ENCODE peak calls at places on chromosomes 4 and X, in six cellular contexts. One of them, this sample, is unnamed.

GRCh38 chr4:106444557-106444956 is 76.0 kb upstream of the GIMD1 start:
- DNase-seq in thoracic aorta: no peak
- DNase-seq in OCI-LY7: no peak
- DNase-seq in right lobe of liver: no peak
- DNase-seq in aorta: no peak
- DNase-seq in heart right ventricle: no peak
- DNase-seq in this sample: no peak

GRCh38 chr4:84218002-84218401 is 281.1 kb downstream of the NKX6-1 start:
- DNase-seq in thoracic aorta: no peak
- DNase-seq in OCI-LY7: no peak
- DNase-seq in right lobe of liver: no peak
- DNase-seq in aorta: no peak
- DNase-seq in heart right ventricle: no peak
- DNase-seq in this sample: no peak

GRCh38 chr4:89299153-89299789 is 8.3 kb downstream of the GPRIN3 start:
- DNase-seq in thoracic aorta: no peak
- DNase-seq in OCI-LY7: peak; percentile 62
- DNase-seq in right lobe of liver: no peak
- DNase-seq in aorta: no peak
- DNase-seq in heart right ventricle: no peak
- DNase-seq in this sample: no peak

GRCh38 chr4:7370038-7370437 is 64.7 kb downstream of the PSAPL1 start:
- DNase-seq in thoracic aorta: no peak
- DNase-seq in OCI-LY7: no peak
- DNase-seq in right lobe of liver: no peak
- DNase-seq in aorta: no peak
- DNase-seq in heart right ventricle: no peak
- DNase-seq in this sample: no peak

GRCh38 chrX:28058906-28059305 is 77.7 kb upstream of the DCAF8L1 start:
- DNase-seq in thoracic aorta: no peak
- DNase-seq in OCI-LY7: no peak
- DNase-seq in right lobe of liver: no peak
- DNase-seq in aorta: no peak
- DNase-seq in heart right ventricle: no peak
- DNase-seq in this sample: no peak

GRCh38 chr4:37073226-37073840 is 171.2 kb upstream of the NWD2 start:
- DNase-seq in thoracic aorta: no peak
- DNase-seq in OCI-LY7: no peak
- DNase-seq in right lobe of liver: no peak
- DNase-seq in aorta: no peak
- DNase-seq in heart right ventricle: no peak
- DNase-seq in this sample: no peak

GRCh38 chr4:128381748-128382559 is 94.3 kb upstream of the PGRMC2 start:
- DNase-seq in thoracic aorta: no peak
- DNase-seq in OCI-LY7: no peak
- DNase-seq in right lobe of liver: no peak
- DNase-seq in aorta: no peak
- DNase-seq in heart right ventricle: no peak
- DNase-seq in this sample: no peak

GRCh38 chr4:89055157-89056080 is 1.6 kb downstream of the FAM13A start:
- DNase-seq in thoracic aorta: no peak
- DNase-seq in OCI-LY7: no peak
- DNase-seq in right lobe of liver: no peak
- DNase-seq in aorta: no peak
- DNase-seq in heart right ventricle: no peak
- DNase-seq in this sample: no peak

GRCh38 chrX:24515447-24515846 is 50.4 kb downstream of the PDK3 start:
- DNase-seq in thoracic aorta: no peak
- DNase-seq in OCI-LY7: no peak
- DNase-seq in right lobe of liver: no peak
- DNase-seq in aorta: no peak
- DNase-seq in heart right ventricle: no peak
- DNase-seq in this sample: no peak

GRCh38 chr4:657338-658030 is 16.6 kb downstream of the ATP5ME start:
- DNase-seq in thoracic aorta: no peak
- DNase-seq in OCI-LY7: no peak
- DNase-seq in right lobe of liver: peak; percentile 42
- DNase-seq in aorta: peak; percentile 47
- DNase-seq in heart right ventricle: no peak
- DNase-seq in this sample: no peak

GRCh38 chr4:1202526-1203378 is 30.4 kb upstream of the SPON2 start:
- DNase-seq in thoracic aorta: no peak
- DNase-seq in OCI-LY7: no peak
- DNase-seq in right lobe of liver: no peak
- DNase-seq in aorta: peak; percentile 34
- DNase-seq in heart right ventricle: peak; percentile 11
- DNase-seq in this sample: no peak

GRCh38 chrX:123610915-123611314 is 121.9 kb downstream of the THOC2 start:
- DNase-seq in thoracic aorta: no peak
- DNase-seq in OCI-LY7: no peak
- DNase-seq in right lobe of liver: no peak
- DNase-seq in aorta: no peak
- DNase-seq in heart right ventricle: no peak
- DNase-seq in this sample: no peak

GRCh38 chr4:159175165-159175988 is 72.5 kb downstream of the RAPGEF2 start:
- DNase-seq in thoracic aorta: no peak
- DNase-seq in OCI-LY7: peak; percentile 77
- DNase-seq in right lobe of liver: no peak
- DNase-seq in aorta: peak; percentile 63
- DNase-seq in heart right ventricle: peak; percentile 35
- DNase-seq in this sample: peak; percentile 70

GRCh38 chr4:5931526-5931925 is 38.6 kb upstream of the CRMP1 start:
- DNase-seq in thoracic aorta: no peak
- DNase-seq in OCI-LY7: no peak
- DNase-seq in right lobe of liver: no peak
- DNase-seq in aorta: no peak
- DNase-seq in heart right ventricle: no peak
- DNase-seq in this sample: no peak

GRCh38 chrX:258291-259040 is 22.7 kb upstream of the PLCXD1 start:
- DNase-seq in thoracic aorta: no peak
- DNase-seq in OCI-LY7: no peak
- DNase-seq in right lobe of liver: no peak
- DNase-seq in aorta: no peak
- DNase-seq in heart right ventricle: no peak
- DNase-seq in this sample: no peak

GRCh38 chr4:86595426-86595805 is 1.3 kb downstream of the PTPN13 start:
- DNase-seq in thoracic aorta: no peak
- DNase-seq in OCI-LY7: no peak
- DNase-seq in right lobe of liver: no peak
- DNase-seq in aorta: no peak
- DNase-seq in heart right ventricle: no peak
- DNase-seq in this sample: no peak

GRCh38 chr4:86593726-86594558 is at the start of gene PTPN13:
- DNase-seq in thoracic aorta: peak; percentile 91
- DNase-seq in OCI-LY7: no peak
- DNase-seq in right lobe of liver: peak; percentile 92
- DNase-seq in aorta: peak; percentile 97
- DNase-seq in heart right ventricle: peak; percentile 95
- DNase-seq in this sample: peak; percentile 98

GRCh38 chr4:86594559-86595425 is 677 bp downstream of the PTPN13 start:
- DNase-seq in thoracic aorta: no peak
- DNase-seq in OCI-LY7: no peak
- DNase-seq in right lobe of liver: no peak
- DNase-seq in aorta: peak; percentile 59
- DNase-seq in heart right ventricle: peak; percentile 45
- DNase-seq in this sample: peak; percentile 65

GRCh38 chr4:86596802-86597201 is 2.7 kb downstream of the PTPN13 start:
- DNase-seq in thoracic aorta: no peak
- DNase-seq in OCI-LY7: no peak
- DNase-seq in right lobe of liver: no peak
- DNase-seq in aorta: no peak
- DNase-seq in heart right ventricle: no peak
- DNase-seq in this sample: no peak

DNA sequence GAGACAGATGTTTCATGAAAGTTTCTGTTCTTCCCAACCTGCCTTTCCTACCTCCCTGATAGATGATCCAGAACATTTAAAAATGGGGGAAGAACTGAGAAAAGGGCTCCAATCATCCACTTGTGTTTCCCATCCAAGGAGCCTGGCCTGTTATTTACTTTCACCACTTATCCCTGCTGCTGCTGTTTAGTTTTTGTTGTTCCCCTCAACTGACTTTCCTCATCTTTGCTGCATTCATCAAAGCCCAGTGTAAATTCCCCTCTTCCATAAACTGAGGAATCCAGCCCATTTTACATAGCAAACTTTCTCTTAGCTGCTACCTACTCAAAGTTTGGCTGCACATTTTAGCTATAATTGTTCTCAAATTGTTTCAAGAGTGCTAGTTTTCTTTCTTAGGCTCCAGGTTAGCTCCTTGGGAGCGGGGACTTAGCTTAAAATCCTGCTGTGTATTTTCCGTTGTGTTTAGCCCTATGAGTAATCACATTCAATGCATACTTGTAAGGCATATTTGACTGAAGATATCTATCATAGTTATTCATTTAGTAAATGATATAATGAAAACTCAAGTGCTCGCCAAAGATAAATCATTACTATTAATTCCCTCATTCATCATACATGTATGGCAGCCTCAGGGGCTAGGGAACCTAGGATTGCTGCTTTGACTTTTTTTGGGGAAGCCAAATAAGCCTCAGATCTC is 1.4 kb upstream of the PTPN13 start:
- DNase-seq in thoracic aorta: no peak
- DNase-seq in OCI-LY7: no peak
- DNase-seq in right lobe of liver: no peak
- DNase-seq in aorta: no peak
- DNase-seq in heart right ventricle: no peak
- DNase-seq in this sample: no peak
- H3K4me3 ChIP-seq in thoracic aorta: no peak overlapping the region
- H3K4me3 ChIP-seq in OCI-LY7: no peak overlapping the region
- H3K4me3 ChIP-seq in right lobe of liver: no peak overlapping the region
- H3K4me3 ChIP-seq in aorta: no peak overlapping the region
- H3K4me3 ChIP-seq in heart right ventricle: no peak overlapping the region
- H3K4me3 ChIP-seq in this sample: no peak overlapping the region

GRCh38 chrX:30875957-30876356 is 13.1 kb downstream of the TAB3 start:
- DNase-seq in thoracic aorta: no peak
- DNase-seq in OCI-LY7: no peak
- DNase-seq in right lobe of liver: no peak
- DNase-seq in aorta: no peak
- DNase-seq in heart right ventricle: no peak
- DNase-seq in this sample: no peak

GRCh38 chrX:30865612-30866011 is 23.4 kb downstream of the TAB3 start:
- DNase-seq in thoracic aorta: no peak
- DNase-seq in OCI-LY7: no peak
- DNase-seq in right lobe of liver: no peak
- DNase-seq in aorta: no peak
- DNase-seq in heart right ventricle: no peak
- DNase-seq in this sample: no peak

GRCh38 chrX:30874851-30875250 is 14.2 kb downstream of the TAB3 start:
- DNase-seq in thoracic aorta: no peak
- DNase-seq in OCI-LY7: no peak
- DNase-seq in right lobe of liver: no peak
- DNase-seq in aorta: no peak
- DNase-seq in heart right ventricle: no peak
- DNase-seq in this sample: no peak

GRCh38 chrX:30865020-30865419 is 24.0 kb downstream of the TAB3 start:
- DNase-seq in thoracic aorta: no peak
- DNase-seq in OCI-LY7: peak; percentile 14
- DNase-seq in right lobe of liver: no peak
- DNase-seq in aorta: no peak
- DNase-seq in heart right ventricle: no peak
- DNase-seq in this sample: no peak

GRCh38 chrX:30870572-30870971 is 18.5 kb downstream of the TAB3 start:
- DNase-seq in thoracic aorta: no peak
- DNase-seq in OCI-LY7: no peak
- DNase-seq in right lobe of liver: no peak
- DNase-seq in aorta: no peak
- DNase-seq in heart right ventricle: no peak
- DNase-seq in this sample: no peak
- H3K4me1 ChIP-seq in thoracic aorta: no peaks in the 10 kb centered on the region
- H3K4me1 ChIP-seq in OCI-LY7: no peaks in the 10 kb centered on the region
- H3K4me1 ChIP-seq in right lobe of liver: no peaks in the 10 kb centered on the region
- H3K4me1 ChIP-seq in aorta: no peaks in the 10 kb centered on the region
- H3K4me1 ChIP-seq in heart right ventricle: no peaks in the 10 kb centered on the region
- H3K4me1 ChIP-seq in this sample: no peaks in the 10 kb centered on the region

DNA sequence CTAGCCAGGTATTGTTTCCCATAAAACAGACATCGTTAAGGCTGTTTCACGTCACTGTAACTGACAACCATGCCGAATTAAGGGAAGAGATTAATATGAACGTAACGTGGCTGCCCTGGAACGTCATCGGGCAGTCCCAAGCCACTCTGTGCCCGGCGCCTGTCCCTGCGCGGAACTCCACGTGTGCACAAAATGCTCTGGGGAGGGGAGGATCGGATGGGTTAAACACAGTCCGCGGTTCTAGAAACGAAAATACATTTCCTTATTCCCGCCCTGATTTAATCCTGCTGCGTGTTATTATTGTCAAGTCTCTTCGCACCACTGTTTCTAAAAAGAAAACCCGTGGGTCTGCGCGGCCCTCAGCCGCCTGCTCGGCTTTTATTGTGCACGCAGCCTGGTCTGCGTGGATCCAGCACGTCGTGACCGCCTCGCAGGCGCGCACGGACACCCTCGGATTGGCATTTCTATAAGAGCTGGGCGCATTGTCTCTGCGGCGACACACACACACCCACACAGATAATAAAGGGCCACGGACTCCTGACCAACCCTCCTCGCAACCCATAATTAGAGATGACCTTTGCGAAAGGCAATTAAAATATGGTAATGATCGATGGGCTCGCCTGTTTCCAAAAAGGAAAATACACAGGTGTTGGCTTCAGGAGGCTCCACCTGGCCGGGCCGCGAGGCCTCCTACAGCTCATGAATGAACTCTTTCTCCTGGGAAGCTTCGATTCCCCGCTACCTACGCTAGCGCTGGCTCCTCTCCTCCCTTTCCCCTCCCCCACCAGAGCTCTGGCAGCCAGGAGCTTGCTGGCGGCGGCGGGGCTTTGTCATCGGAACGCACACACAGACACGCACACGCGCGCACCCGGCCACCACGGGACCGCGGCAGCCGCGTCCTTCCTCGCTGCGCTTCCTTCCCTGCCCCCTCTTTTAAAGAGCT is 69.8 kb upstream of the BCOR start:
- DNase-seq in thoracic aorta: no peak
- DNase-seq in OCI-LY7: peak; percentile 37
- DNase-seq in right lobe of liver: peak; percentile 53
- DNase-seq in aorta: peak; percentile 63
- DNase-seq in heart right ventricle: no peak
- DNase-seq in this sample: no peak
- H3K27ac ChIP-seq in thoracic aorta: no peak overlapping the region
- H3K27ac ChIP-seq in OCI-LY7: peak overlapping the region; percentile 100
- H3K27ac ChIP-seq in right lobe of liver: no peak overlapping the region
- H3K27ac ChIP-seq in aorta: no peak overlapping the region
- H3K27ac ChIP-seq in heart right ventricle: no peak overlapping the region
- H3K27ac ChIP-seq in this sample: peak overlapping the region; percentile 49

DNA sequence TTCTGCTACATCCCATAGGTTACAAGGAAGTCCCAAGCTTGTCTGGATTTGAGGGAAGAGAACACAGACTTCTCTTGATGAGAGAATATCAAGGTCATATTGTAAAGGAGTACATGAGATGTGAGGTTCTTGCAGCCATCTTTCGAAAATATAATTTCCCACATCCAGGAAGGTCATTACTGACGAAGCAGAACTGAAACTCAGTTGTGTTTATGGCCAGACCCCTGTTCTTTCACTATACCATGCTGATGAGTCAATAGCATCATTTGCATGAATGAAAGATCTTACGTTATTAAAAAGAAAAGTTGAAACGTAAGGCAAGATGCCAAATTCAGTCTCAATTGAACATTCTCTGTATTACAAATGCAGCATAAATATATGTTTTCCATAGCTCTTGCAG is 14.2 kb upstream of the CCDC149 start:
- DNase-seq in thoracic aorta: no peak
- DNase-seq in OCI-LY7: no peak
- DNase-seq in right lobe of liver: no peak
- DNase-seq in aorta: no peak
- DNase-seq in heart right ventricle: no peak
- DNase-seq in this sample: no peak
- H3K4me3 ChIP-seq in thoracic aorta: no peak overlapping the region
- H3K4me3 ChIP-seq in OCI-LY7: no peak overlapping the region
- H3K4me3 ChIP-seq in right lobe of liver: no peak overlapping the region
- H3K4me3 ChIP-seq in aorta: no peak overlapping the region
- H3K4me3 ChIP-seq in heart right ventricle: no peak overlapping the region
- H3K4me3 ChIP-seq in this sample: no peak overlapping the region

This sample was measured in tibial artery.